ENCODE peak calls at places on chromosomes 4 and X, in ten cellular contexts. J, D, E, I, F, Z, U, V, X and G are unnamed samples.
A peak's percentile ranks its signal among the peaks of the same experiment; 100 is the strongest.

GRCh38 chr4:142091085-142091513 is 454.7 kb downstream of the IL15 start:
- DNase-seq in J (no peak), Z (no peak), D (no peak), V (no peak), I (no peak), F (peak; percentile 83), E (peak; percentile 99), U (peak; percentile 64), X (no peak), G (peak; percentile 100)

GRCh38 chr4:38856524-38857337 is at the start of gene TLR6:
- DNase-seq in J (peak; percentile 88), F (peak; percentile 81), X (no peak), E (no peak), D (peak; percentile 54), I (peak; percentile 36), Z (no peak), V (no peak), U (peak; percentile 82), G (peak; percentile 83)

GRCh38 chr4:87050596-87050995 is 115.8 kb downstream of the AFF1 start:
- DNase-seq in X (no peak), D (no peak), E (no peak), Z (no peak), J (no peak), I (no peak), V (no peak), F (no peak), U (no peak), G (peak; percentile 77)

GRCh38 chrX:154398668-154399526 is 720 bp downstream of the RPL10 start:
- DNase-seq in F (peak; percentile 87), U (peak; percentile 77), Z (peak; percentile 86), I (peak; percentile 79), X (peak; percentile 61), V (no peak), D (peak; percentile 59), J (peak; percentile 88), E (peak; percentile 40), G (peak; percentile 87)

GRCh38 chrX:69968956-69969355 is 80.8 kb downstream of the AWAT2 start:
- DNase-seq in F (peak; percentile 5), V (no peak), E (no peak), X (no peak), I (peak; percentile 10), D (no peak), U (no peak), J (no peak), Z (no peak), G (peak; percentile 6)

GRCh38 chr4:2337131-2337723 is 75.3 kb upstream of the MXD4 start:
- DNase-seq in J (no peak), U (no peak), E (no peak), Z (no peak), X (no peak), F (no peak), D (no peak), V (no peak), I (no peak), G (no peak)

GRCh38 chrX:776529-777230 is 146.1 kb downstream of the SHOX start:
- DNase-seq in E (no peak), U (peak; percentile 29), F (no peak), I (no peak), X (no peak), J (no peak), V (no peak), D (no peak), Z (peak; percentile 24), G (no peak)

GRCh38 chr4:83364312-83364711 is 29.7 kb upstream of the HPSE start:
- DNase-seq in X (no peak), V (no peak), J (no peak), D (no peak), F (no peak), Z (no peak), E (no peak), U (no peak), I (no peak), G (no peak)

GRCh38 chrX:95427389-95427788 is 1257.3 kb upstream of the DIAPH2 start:
- DNase-seq in U (peak; percentile 40), D (no peak), I (no peak), E (peak; percentile 5), F (peak; percentile 2), V (no peak), Z (no peak), X (no peak), J (no peak), G (no peak)

GRCh38 chr4:90575371-90575770 is 448.2 kb downstream of the CCSER1 start:
- DNase-seq in I (no peak), E (no peak), J (no peak), X (no peak), V (no peak), U (no peak), F (no peak), Z (no peak), D (no peak), G (no peak)

GRCh38 chr4:87985097-87985886 is 9.8 kb downstream of the SPP1 start:
- DNase-seq in U (peak; percentile 71), I (peak; percentile 83), D (no peak), F (peak; percentile 56), V (no peak), E (peak; percentile 29), Z (no peak), J (peak; percentile 42), X (no peak), G (peak; percentile 46)

GRCh38 chr4:54400802-54401201 is 171.7 kb downstream of the PDGFRA start:
- DNase-seq in E (peak; percentile 58), Z (no peak), U (peak; percentile 72), I (peak; percentile 20), X (no peak), D (no peak), J (no peak), V (no peak), F (peak; percentile 85), G (peak; percentile 84)

GRCh38 chr4:73803213-73803612 is 33.3 kb upstream of the CXCL6 start:
- DNase-seq in D (no peak), E (no peak), U (no peak), J (no peak), F (peak; percentile 60), I (no peak), V (no peak), X (peak; percentile 28), Z (no peak), G (peak; percentile 38)

GRCh38 chr4:74395633-74396032 is 30.7 kb downstream of the EREG start:
- DNase-seq in D (no peak), V (no peak), X (no peak), F (peak; percentile 67), I (no peak), Z (no peak), E (peak; percentile 52), U (peak; percentile 18), J (no peak), G (no peak)

GRCh38 chr4:1043658-1044468 is 32.4 kb downstream of the FGFRL1 start:
- DNase-seq in X (peak; percentile 97), J (no peak), E (peak; percentile 98), Z (peak; percentile 98), F (peak; percentile 99), I (peak; percentile 62), V (peak; percentile 94), U (peak; percentile 99), D (no peak), G (peak; percentile 99)

GRCh38 chrX:40243699-40244098 is 145.9 kb upstream of the BCOR start:
- DNase-seq in Z (no peak), E (no peak), V (no peak), J (no peak), F (no peak), U (no peak), X (no peak), D (no peak), I (no peak), G (no peak)

GRCh38 chr4:79294064-79294463 is 31.8 kb downstream of the NAA11 start:
- DNase-seq in I (no peak), Z (no peak), D (no peak), U (no peak), J (no peak), X (no peak), V (no peak), E (peak; percentile 1), F (peak; percentile 5), G (peak; percentile 8)

GRCh38 chr4:44493924-44494323 is 45.3 kb upstream of the KCTD8 start:
- DNase-seq in V (no peak), U (peak; percentile 31), D (peak; percentile 9), Z (no peak), J (peak; percentile 16), E (peak; percentile 3), F (peak; percentile 15), X (no peak), I (no peak), G (peak; percentile 18)

GRCh38 chr4:113659127-113659526 is 102.4 kb downstream of the CAMK2D start:
- DNase-seq in V (no peak), Z (no peak), E (no peak), I (no peak), U (no peak), D (no peak), F (no peak), X (no peak), J (no peak), G (no peak)

GRCh38 chr4:183989471-183989870 is 84.4 kb downstream of the STOX2 start:
- DNase-seq in I (no peak), J (no peak), V (no peak), X (no peak), Z (no peak), D (no peak), U (peak; percentile 18), F (peak; percentile 43), E (peak; percentile 36), G (peak; percentile 73)

GRCh38 chr4:100569196-100569595 is 51.4 kb upstream of the EMCN start:
- DNase-seq in D (no peak), X (no peak), E (no peak), F (no peak), J (no peak), V (no peak), U (no peak), I (no peak), Z (no peak), G (no peak)